ENCODE peak calls at places on chromosome 15, in four cellular contexts. I, Z, Q and N are unnamed samples.

GRCh38 chr15:84608707-84609284 is 8.0 kb downstream of the ZSCAN2 start:
- DNase-seq in I (no peak), Z (no peak), Q (no peak), N (no peak)

GRCh38 chr15:60384526-60385127 is 13.2 kb downstream of the ANXA2 start:
- DNase-seq in I (no peak), Z (no peak), Q (no peak), N (no peak)

GRCh38 chr15:101723874-101724674 is at the start of gene TARS3:
- DNase-seq in I (peak), Z (peak), Q (peak), N (peak)

GRCh38 chr15:33468740-33469139 is 158.0 kb downstream of the RYR3 start:
- DNase-seq in I (no peak), Z (no peak), Q (no peak), N (no peak)

GRCh38 chr15:47857384-47858168 is 140.3 kb downstream of the SEMA6D start:
- DNase-seq in I (no peak), Z (no peak), Q (peak), N (no peak)

GRCh38 chr15:101048191-101049011 is 129.2 kb downstream of the LRRK1 start:
- DNase-seq in I (no peak), Z (no peak), Q (no peak), N (peak)

GRCh38 chr15:61906961-61907752 is 153.1 kb downstream of the VPS13C start:
- DNase-seq in I (no peak), Z (no peak), Q (no peak), N (no peak)

GRCh38 chr15:59701880-59702279 is 12.8 kb upstream of the BNIP2 start:
- DNase-seq in I (no peak), Z (no peak), Q (no peak), N (no peak)

GRCh38 chr15:62301993-62302665 is 137.0 kb upstream of the C2CD4B start:
- DNase-seq in I (no peak), Z (no peak), Q (no peak), N (no peak)

GRCh38 chr15:82414536-82415191 is 15.0 kb upstream of the GOLGA6L9 start:
- DNase-seq in I (no peak), Z (no peak), Q (no peak), N (no peak)

GRCh38 chr15:70524470-70524869 is 238.9 kb downstream of the UACA start:
- DNase-seq in I (no peak), Z (no peak), Q (no peak), N (peak)

GRCh38 chr15:57718309-57718708 is 11.8 kb downstream of the POLR2M start:
- DNase-seq in I (no peak), Z (no peak), Q (no peak), N (no peak)

GRCh38 chr15:67186226-67186649 is 68.2 kb downstream of the AAGAB start:
- DNase-seq in I (peak), Z (no peak), Q (no peak), N (no peak)

GRCh38 chr15:37122703-37123102 is 22.4 kb upstream of the MEIS2 start:
- DNase-seq in I (no peak), Z (no peak), Q (no peak), N (no peak)

GRCh38 chr15:56244237-56244810 is 645 bp upstream of the RFX7 start:
- DNase-seq in I (peak), Z (no peak), Q (no peak), N (peak)

GRCh38 chr15:56243117-56243773 is 434 bp downstream of the RFX7 start:
- DNase-seq in I (peak), Z (no peak), Q (no peak), N (peak)

GRCh38 chr15:56242576-56243116 is 1.0 kb downstream of the RFX7 start:
- DNase-seq in I (no peak), Z (no peak), Q (no peak), N (no peak)

GRCh38 chr15:56244811-56245576 is 1.3 kb upstream of the RFX7 start:
- DNase-seq in I (peak), Z (no peak), Q (no peak), N (peak)

DNA sequence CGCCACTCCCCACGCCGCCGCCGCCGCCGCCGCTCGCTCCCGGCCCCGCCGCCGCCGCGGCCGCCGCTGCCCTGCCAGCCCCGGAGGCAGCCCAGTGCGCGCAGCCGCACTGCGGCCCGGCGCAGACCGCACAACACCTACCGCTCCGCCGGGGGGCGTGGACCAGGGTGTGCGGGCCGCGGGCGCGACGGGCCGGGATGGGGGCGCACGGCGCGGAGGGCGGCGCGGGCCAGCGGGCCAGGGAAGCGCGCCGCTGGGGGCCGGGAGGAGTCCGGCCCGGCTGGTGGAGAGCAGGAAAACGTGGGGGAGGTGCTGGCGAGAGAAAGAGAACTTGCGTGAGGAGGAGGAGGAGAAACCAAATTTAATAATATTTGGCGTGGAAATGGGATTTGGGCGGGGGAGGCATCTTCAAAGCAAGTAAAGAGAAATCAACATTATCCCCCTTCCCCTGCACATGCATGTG is at the start of gene RFX7:
- DNase-seq in I (peak), Z (no peak), Q (no peak), N (peak)
- TF ChIP-seq POLR2A in I (peak), Z (no peak), Q (peak), N (peak)

DNA sequence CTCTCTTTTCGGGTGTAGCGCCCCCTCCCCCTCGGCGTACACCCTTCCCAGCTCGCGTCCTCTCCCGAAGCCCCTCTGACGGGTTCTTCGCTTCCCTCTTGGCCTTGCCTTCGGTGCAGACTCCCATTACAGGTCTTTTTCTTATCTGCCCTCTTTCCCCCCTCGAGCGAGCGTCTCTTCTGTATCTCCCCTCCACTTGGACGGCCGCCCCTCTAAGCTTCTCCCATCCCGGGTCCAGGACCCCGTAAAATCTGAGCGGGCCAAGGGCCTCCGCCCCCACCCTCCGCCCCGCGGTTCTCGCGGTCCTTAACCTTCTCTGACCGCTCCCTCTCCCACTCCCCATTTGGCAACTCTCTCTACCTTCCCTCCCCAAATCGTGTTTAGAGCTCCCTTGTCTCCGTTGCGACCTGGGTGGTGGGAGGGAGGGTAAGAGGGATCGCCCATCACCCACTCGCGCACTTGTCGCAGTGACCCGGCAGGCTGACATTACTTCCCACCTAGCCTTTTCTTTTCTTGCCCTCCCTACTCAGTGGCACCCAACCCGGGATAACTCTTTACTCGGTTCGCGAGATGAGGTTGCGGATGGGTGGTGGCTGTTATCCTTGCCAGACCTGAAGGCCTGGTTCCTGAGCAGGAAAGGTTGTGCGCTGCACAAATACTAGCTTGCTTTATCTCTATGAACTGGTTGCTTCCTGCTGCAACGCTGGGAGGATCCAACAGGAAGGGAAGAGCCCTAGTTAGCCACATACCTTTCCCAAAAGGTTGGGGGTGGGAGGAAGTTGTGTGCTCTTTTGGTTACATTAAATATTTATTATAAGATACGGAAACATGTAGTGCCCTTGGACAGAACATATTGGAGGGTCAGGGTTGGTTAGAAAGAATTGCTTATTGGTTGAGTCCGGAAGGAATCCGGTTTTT is 922 bp downstream of the RAB11A start:
- DNase-seq in I (peak), Z (no peak), Q (no peak), N (peak)
- TF ChIP-seq POLR2A in I (no peak), Z (no peak), Q (peak), N (no peak)

DNA sequence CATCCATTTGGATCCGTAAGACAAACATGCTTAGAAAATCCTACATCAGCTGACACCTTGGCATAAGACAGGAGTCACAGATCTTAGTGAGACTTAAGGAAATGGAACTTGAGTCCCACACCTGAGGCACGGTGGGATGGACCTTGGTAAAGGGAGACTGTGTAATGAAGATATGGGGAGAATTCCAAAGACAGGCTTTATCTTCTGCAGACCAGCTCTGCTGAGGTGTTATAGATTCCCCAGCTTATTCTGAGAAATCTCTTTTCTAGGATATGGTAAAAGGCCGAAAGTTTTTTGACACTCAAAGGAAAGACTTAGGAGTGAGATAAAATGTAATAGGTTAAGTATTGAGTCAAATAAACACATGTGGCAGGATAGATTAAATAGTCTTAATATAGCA is 8.3 kb upstream of the MTMR10 start:
- DNase-seq in I (no peak), Z (no peak), Q (no peak), N (no peak)
- TF ChIP-seq POLR2A in I (no peak), Z (no peak), Q (no peak), N (no peak)

DNA sequence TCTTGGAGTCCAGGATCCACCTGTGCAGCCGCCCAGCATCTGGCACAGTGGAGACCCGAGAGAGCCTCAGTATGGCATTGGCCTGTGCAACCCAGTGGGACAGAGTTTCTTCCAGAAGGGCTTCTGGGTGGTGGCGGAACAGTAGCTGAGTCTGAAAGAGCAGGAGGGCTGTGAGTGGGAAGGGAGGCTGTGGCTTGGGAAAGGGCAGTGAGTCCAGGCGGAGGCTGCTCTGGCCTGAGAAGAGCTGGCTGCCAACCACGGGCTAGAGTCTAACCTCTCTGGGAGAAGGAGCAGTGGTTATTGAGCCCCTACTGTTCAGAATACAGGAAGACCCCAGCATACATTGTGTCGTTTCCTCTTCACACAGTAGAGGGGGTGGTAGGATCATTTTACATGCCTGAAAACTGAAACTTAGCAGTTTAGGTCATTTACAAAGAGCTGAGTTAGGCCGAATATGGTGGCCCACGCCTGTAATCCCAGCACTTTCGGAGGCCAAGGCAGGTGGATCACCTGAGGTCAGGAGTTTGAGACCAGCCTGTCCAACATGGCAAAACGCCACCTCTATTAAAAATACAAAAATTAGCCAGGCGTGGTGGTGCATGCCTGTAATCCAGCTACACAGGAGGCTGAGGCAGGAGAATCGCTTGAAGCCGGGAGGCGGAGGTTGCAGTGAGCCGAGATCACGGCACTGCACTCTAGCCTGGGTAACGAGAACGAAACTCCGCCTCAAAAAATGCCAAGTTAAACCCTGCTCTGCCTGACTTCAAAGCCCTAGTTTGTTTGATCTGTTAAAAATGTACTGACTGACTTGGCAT is 3.2 kb downstream of the AEN start:
- DNase-seq in I (no peak), Z (no peak), Q (no peak), N (no peak)
- TF ChIP-seq POLR2A in I (no peak), Z (peak), Q (no peak), N (no peak)